ENCODE peak calls at places on chromosomes 2 and 18, in ten cellular contexts. One of them, this sample, is unnamed.

GRCh38 chr2:168246483-168247340 is 683 bp downstream of the STK39 start:
- DNase-seq in right atrium auricular region: peak
- DNase-seq in NCI-H446 treated with DMSO at 0.1 percent for 48 hours: peak
- DNase-seq in caudate nucleus: peak
- DNase-seq in nephron progenitor cell: peak
- DNase-seq in HT1080: peak
- DNase-seq in NCI-H226: peak
- DNase-seq in AG09319: no peak
- DNase-seq in EL: peak
- DNase-seq in NCI-H1092 treated with DMSO at 0.1 percent for 48 hours: peak
- DNase-seq in this sample: peak

GRCh38 chr2:157536815-157537214 is 91.8 kb downstream of the ACVR1C start:
- DNase-seq in right atrium auricular region: no peak
- DNase-seq in NCI-H446 treated with DMSO at 0.1 percent for 48 hours: no peak
- DNase-seq in caudate nucleus: no peak
- DNase-seq in nephron progenitor cell: no peak
- DNase-seq in HT1080: no peak
- DNase-seq in NCI-H226: no peak
- DNase-seq in AG09319: no peak
- DNase-seq in EL: no peak
- DNase-seq in NCI-H1092 treated with DMSO at 0.1 percent for 48 hours: no peak
- DNase-seq in this sample: no peak

GRCh38 chr2:12819098-12819465 is 102.3 kb downstream of the TRIB2 start:
- DNase-seq in right atrium auricular region: peak
- DNase-seq in NCI-H446 treated with DMSO at 0.1 percent for 48 hours: no peak
- DNase-seq in caudate nucleus: no peak
- DNase-seq in nephron progenitor cell: no peak
- DNase-seq in HT1080: peak
- DNase-seq in NCI-H226: peak
- DNase-seq in AG09319: peak
- DNase-seq in EL: peak
- DNase-seq in NCI-H1092 treated with DMSO at 0.1 percent for 48 hours: no peak
- DNase-seq in this sample: peak

GRCh38 chr2:79040967-79041582 is 15.6 kb downstream of the REG3G start:
- DNase-seq in right atrium auricular region: no peak
- DNase-seq in NCI-H446 treated with DMSO at 0.1 percent for 48 hours: no peak
- DNase-seq in caudate nucleus: no peak
- DNase-seq in nephron progenitor cell: peak
- DNase-seq in HT1080: peak
- DNase-seq in NCI-H226: no peak
- DNase-seq in AG09319: no peak
- DNase-seq in EL: no peak
- DNase-seq in NCI-H1092 treated with DMSO at 0.1 percent for 48 hours: no peak
- DNase-seq in this sample: peak

GRCh38 chr2:169767243-169767888 is 31.3 kb upstream of the SSB start:
- DNase-seq in right atrium auricular region: peak
- DNase-seq in NCI-H446 treated with DMSO at 0.1 percent for 48 hours: no peak
- DNase-seq in caudate nucleus: no peak
- DNase-seq in nephron progenitor cell: peak
- DNase-seq in HT1080: peak
- DNase-seq in NCI-H226: peak
- DNase-seq in AG09319: peak
- DNase-seq in EL: peak
- DNase-seq in NCI-H1092 treated with DMSO at 0.1 percent for 48 hours: peak
- DNase-seq in this sample: peak

GRCh38 chr2:96984300-96984699 is 2.1 kb downstream of the FAM178B start:
- DNase-seq in right atrium auricular region: no peak
- DNase-seq in NCI-H446 treated with DMSO at 0.1 percent for 48 hours: no peak
- DNase-seq in caudate nucleus: no peak
- DNase-seq in nephron progenitor cell: no peak
- DNase-seq in HT1080: no peak
- DNase-seq in NCI-H226: no peak
- DNase-seq in AG09319: no peak
- DNase-seq in EL: no peak
- DNase-seq in NCI-H1092 treated with DMSO at 0.1 percent for 48 hours: no peak
- DNase-seq in this sample: no peak

GRCh38 chr2:97697252-97698235 is 15.8 kb upstream of the ZAP70 start:
- DNase-seq in right atrium auricular region: peak
- DNase-seq in NCI-H446 treated with DMSO at 0.1 percent for 48 hours: peak
- DNase-seq in caudate nucleus: peak
- DNase-seq in nephron progenitor cell: peak
- DNase-seq in HT1080: peak
- DNase-seq in NCI-H226: peak
- DNase-seq in AG09319: peak
- DNase-seq in EL: peak
- DNase-seq in NCI-H1092 treated with DMSO at 0.1 percent for 48 hours: peak
- DNase-seq in this sample: peak

GRCh38 chr2:236085647-236086046 is 82.5 kb downstream of the GBX2 start:
- DNase-seq in right atrium auricular region: no peak
- DNase-seq in NCI-H446 treated with DMSO at 0.1 percent for 48 hours: no peak
- DNase-seq in caudate nucleus: no peak
- DNase-seq in nephron progenitor cell: no peak
- DNase-seq in HT1080: no peak
- DNase-seq in NCI-H226: no peak
- DNase-seq in AG09319: no peak
- DNase-seq in EL: no peak
- DNase-seq in NCI-H1092 treated with DMSO at 0.1 percent for 48 hours: no peak
- DNase-seq in this sample: no peak

GRCh38 chr2:12131975-12132374 is 385.5 kb downstream of the LPIN1 start:
- DNase-seq in right atrium auricular region: no peak
- DNase-seq in NCI-H446 treated with DMSO at 0.1 percent for 48 hours: no peak
- DNase-seq in caudate nucleus: no peak
- DNase-seq in nephron progenitor cell: no peak
- DNase-seq in HT1080: no peak
- DNase-seq in NCI-H226: peak
- DNase-seq in AG09319: no peak
- DNase-seq in EL: no peak
- DNase-seq in NCI-H1092 treated with DMSO at 0.1 percent for 48 hours: no peak
- DNase-seq in this sample: no peak

GRCh38 chr2:235675678-235676535 is 182.1 kb downstream of the AGAP1 start:
- DNase-seq in right atrium auricular region: no peak
- DNase-seq in NCI-H446 treated with DMSO at 0.1 percent for 48 hours: no peak
- DNase-seq in caudate nucleus: no peak
- DNase-seq in nephron progenitor cell: no peak
- DNase-seq in HT1080: peak
- DNase-seq in NCI-H226: peak
- DNase-seq in AG09319: no peak
- DNase-seq in EL: peak
- DNase-seq in NCI-H1092 treated with DMSO at 0.1 percent for 48 hours: no peak
- DNase-seq in this sample: peak

GRCh38 chr2:181642071-181642470 is 14.8 kb downstream of the CERKL start:
- DNase-seq in right atrium auricular region: no peak
- DNase-seq in NCI-H446 treated with DMSO at 0.1 percent for 48 hours: peak
- DNase-seq in caudate nucleus: no peak
- DNase-seq in nephron progenitor cell: no peak
- DNase-seq in HT1080: no peak
- DNase-seq in NCI-H226: no peak
- DNase-seq in AG09319: no peak
- DNase-seq in EL: peak
- DNase-seq in NCI-H1092 treated with DMSO at 0.1 percent for 48 hours: no peak
- DNase-seq in this sample: no peak

GRCh38 chr18:66440433-66440832 is 163.5 kb downstream of the CDH19 start:
- DNase-seq in right atrium auricular region: no peak
- DNase-seq in NCI-H446 treated with DMSO at 0.1 percent for 48 hours: no peak
- DNase-seq in caudate nucleus: no peak
- DNase-seq in nephron progenitor cell: no peak
- DNase-seq in HT1080: no peak
- DNase-seq in NCI-H226: no peak
- DNase-seq in AG09319: no peak
- DNase-seq in EL: no peak
- DNase-seq in NCI-H1092 treated with DMSO at 0.1 percent for 48 hours: no peak
- DNase-seq in this sample: no peak

GRCh38 chr2:178891265-178891958 is 84.2 kb upstream of the TTN start:
- DNase-seq in right atrium auricular region: peak
- DNase-seq in NCI-H446 treated with DMSO at 0.1 percent for 48 hours: peak
- DNase-seq in caudate nucleus: no peak
- DNase-seq in nephron progenitor cell: peak
- DNase-seq in HT1080: peak
- DNase-seq in NCI-H226: peak
- DNase-seq in AG09319: peak
- DNase-seq in EL: peak
- DNase-seq in NCI-H1092 treated with DMSO at 0.1 percent for 48 hours: peak
- DNase-seq in this sample: peak

This sample was measured in kidney tubule cell.